ENCODE peak calls at places on chromosomes 2 and 18, in seven cellular contexts. One of them, this sample, is unnamed.

GRCh38 chr2:160096414-160096813 is 34.0 kb upstream of the PLA2R1 start:
- DNase-seq in iris pigment epithelial cell: no peak
- DNase-seq in fibroblast of the aortic adventitia: no peak
- DNase-seq in left lobe of liver: no peak
- DNase-seq in fibroblast of the conjunctiva: no peak
- DNase-seq in Peyer's patch: no peak
- DNase-seq in stimulated activated CD4-positive, alpha-beta T cell treated with anti-CD3 and anti-CD28 coated beads, Interleukin-1b, Interleukin-23, amount 100 ng/mL, for 1 hour: no peak
- DNase-seq in this sample: no peak

GRCh38 chr2:154375625-154376020 is 322.9 kb upstream of the KCNJ3 start:
- DNase-seq in iris pigment epithelial cell: peak
- DNase-seq in fibroblast of the aortic adventitia: peak
- DNase-seq in left lobe of liver: no peak
- DNase-seq in fibroblast of the conjunctiva: peak
- DNase-seq in Peyer's patch: no peak
- DNase-seq in stimulated activated CD4-positive, alpha-beta T cell treated with anti-CD3 and anti-CD28 coated beads, Interleukin-1b, Interleukin-23, amount 100 ng/mL, for 1 hour: no peak
- DNase-seq in this sample: no peak

GRCh38 chr2:190343500-190344274 is at the start of gene INPP1:
- DNase-seq in iris pigment epithelial cell: peak
- DNase-seq in fibroblast of the aortic adventitia: peak
- DNase-seq in left lobe of liver: peak
- DNase-seq in fibroblast of the conjunctiva: peak
- DNase-seq in Peyer's patch: peak
- DNase-seq in stimulated activated CD4-positive, alpha-beta T cell treated with anti-CD3 and anti-CD28 coated beads, Interleukin-1b, Interleukin-23, amount 100 ng/mL, for 1 hour: peak
- DNase-seq in this sample: peak

GRCh38 chr2:201546576-201546975 is 95.0 kb downstream of the STRADB start:
- DNase-seq in iris pigment epithelial cell: peak
- DNase-seq in fibroblast of the aortic adventitia: peak
- DNase-seq in left lobe of liver: no peak
- DNase-seq in fibroblast of the conjunctiva: no peak
- DNase-seq in Peyer's patch: no peak
- DNase-seq in stimulated activated CD4-positive, alpha-beta T cell treated with anti-CD3 and anti-CD28 coated beads, Interleukin-1b, Interleukin-23, amount 100 ng/mL, for 1 hour: no peak
- DNase-seq in this sample: no peak

GRCh38 chr2:27921880-27922589 is 31.5 kb downstream of the BABAM2 start:
- DNase-seq in iris pigment epithelial cell: no peak
- DNase-seq in fibroblast of the aortic adventitia: no peak
- DNase-seq in left lobe of liver: no peak
- DNase-seq in fibroblast of the conjunctiva: no peak
- DNase-seq in Peyer's patch: no peak
- DNase-seq in stimulated activated CD4-positive, alpha-beta T cell treated with anti-CD3 and anti-CD28 coated beads, Interleukin-1b, Interleukin-23, amount 100 ng/mL, for 1 hour: no peak
- DNase-seq in this sample: no peak

GRCh38 chr2:65231892-65232477 is 4.4 kb downstream of the ACTR2 start:
- DNase-seq in iris pigment epithelial cell: peak
- DNase-seq in fibroblast of the aortic adventitia: peak
- DNase-seq in left lobe of liver: no peak
- DNase-seq in fibroblast of the conjunctiva: peak
- DNase-seq in Peyer's patch: no peak
- DNase-seq in stimulated activated CD4-positive, alpha-beta T cell treated with anti-CD3 and anti-CD28 coated beads, Interleukin-1b, Interleukin-23, amount 100 ng/mL, for 1 hour: no peak
- DNase-seq in this sample: no peak

GRCh38 chr18:62634471-62634870 is 80.9 kb upstream of the PHLPP1 start:
- DNase-seq in iris pigment epithelial cell: peak
- DNase-seq in fibroblast of the aortic adventitia: no peak
- DNase-seq in left lobe of liver: no peak
- DNase-seq in fibroblast of the conjunctiva: no peak
- DNase-seq in Peyer's patch: no peak
- DNase-seq in stimulated activated CD4-positive, alpha-beta T cell treated with anti-CD3 and anti-CD28 coated beads, Interleukin-1b, Interleukin-23, amount 100 ng/mL, for 1 hour: no peak
- DNase-seq in this sample: no peak

GRCh38 chr2:237081596-237081995 is 4.1 kb upstream of the COPS8 start:
- DNase-seq in iris pigment epithelial cell: no peak
- DNase-seq in fibroblast of the aortic adventitia: no peak
- DNase-seq in left lobe of liver: no peak
- DNase-seq in fibroblast of the conjunctiva: no peak
- DNase-seq in Peyer's patch: no peak
- DNase-seq in stimulated activated CD4-positive, alpha-beta T cell treated with anti-CD3 and anti-CD28 coated beads, Interleukin-1b, Interleukin-23, amount 100 ng/mL, for 1 hour: no peak
- DNase-seq in this sample: no peak

GRCh38 chr2:145043399-145043834 is 523.5 kb upstream of the ZEB2 start:
- DNase-seq in iris pigment epithelial cell: no peak
- DNase-seq in fibroblast of the aortic adventitia: no peak
- DNase-seq in left lobe of liver: no peak
- DNase-seq in fibroblast of the conjunctiva: no peak
- DNase-seq in Peyer's patch: no peak
- DNase-seq in stimulated activated CD4-positive, alpha-beta T cell treated with anti-CD3 and anti-CD28 coated beads, Interleukin-1b, Interleukin-23, amount 100 ng/mL, for 1 hour: no peak
- DNase-seq in this sample: no peak

GRCh38 chr2:98463988-98464771 is 19.5 kb downstream of the INPP4A start:
- DNase-seq in iris pigment epithelial cell: no peak
- DNase-seq in fibroblast of the aortic adventitia: no peak
- DNase-seq in left lobe of liver: no peak
- DNase-seq in fibroblast of the conjunctiva: no peak
- DNase-seq in Peyer's patch: no peak
- DNase-seq in stimulated activated CD4-positive, alpha-beta T cell treated with anti-CD3 and anti-CD28 coated beads, Interleukin-1b, Interleukin-23, amount 100 ng/mL, for 1 hour: no peak
- DNase-seq in this sample: peak